ENCODE peak calls at places on chromosomes 12 and 14, in eight cellular contexts. One of them, this sample, is unnamed.

GRCh38 chr14:69355955-69356321 is 42.2 kb downstream of the ERH start:
- DNase-seq in tibial artery: peak; percentile 83
- DNase-seq in fibroblast of the aortic adventitia: peak; percentile 91
- DNase-seq in cardiac muscle cell: peak; percentile 25
- DNase-seq in ascending aorta: peak; percentile 50
- DNase-seq in fibroblast of villous mesenchyme: peak; percentile 4
- DNase-seq in AG04449: peak; percentile 49
- DNase-seq in mammary epithelial cell: no peak
- DNase-seq in this sample: no peak

GRCh38 chr12:106594447-106594846 is 11.6 kb downstream of the RFX4 start:
- DNase-seq in tibial artery: no peak
- DNase-seq in fibroblast of the aortic adventitia: no peak
- DNase-seq in cardiac muscle cell: no peak
- DNase-seq in ascending aorta: no peak
- DNase-seq in fibroblast of villous mesenchyme: no peak
- DNase-seq in AG04449: no peak
- DNase-seq in mammary epithelial cell: no peak
- DNase-seq in this sample: no peak

GRCh38 chr12:89051065-89051677 is 301.1 kb downstream of the DUSP6 start:
- DNase-seq in tibial artery: no peak
- DNase-seq in fibroblast of the aortic adventitia: peak; percentile 85
- DNase-seq in cardiac muscle cell: peak; percentile 84
- DNase-seq in ascending aorta: no peak
- DNase-seq in fibroblast of villous mesenchyme: peak; percentile 80
- DNase-seq in AG04449: no peak
- DNase-seq in mammary epithelial cell: peak; percentile 64
- DNase-seq in this sample: peak; percentile 34

GRCh38 chr14:75205586-75205985 is 29.2 kb upstream of the TMED10 start:
- DNase-seq in tibial artery: no peak
- DNase-seq in fibroblast of the aortic adventitia: peak; percentile 53
- DNase-seq in cardiac muscle cell: peak; percentile 50
- DNase-seq in ascending aorta: no peak
- DNase-seq in fibroblast of villous mesenchyme: peak; percentile 17
- DNase-seq in AG04449: no peak
- DNase-seq in mammary epithelial cell: peak; percentile 77
- DNase-seq in this sample: no peak

GRCh38 chr12:63480186-63480585 is 188.1 kb downstream of the DPY19L2 start:
- DNase-seq in tibial artery: no peak
- DNase-seq in fibroblast of the aortic adventitia: no peak
- DNase-seq in cardiac muscle cell: no peak
- DNase-seq in ascending aorta: no peak
- DNase-seq in fibroblast of villous mesenchyme: peak; percentile 1
- DNase-seq in AG04449: no peak
- DNase-seq in mammary epithelial cell: no peak
- DNase-seq in this sample: no peak

GRCh38 chr14:104319489-104320241 is 181.3 kb downstream of the KIF26A start:
- DNase-seq in tibial artery: no peak
- DNase-seq in fibroblast of the aortic adventitia: no peak
- DNase-seq in cardiac muscle cell: no peak
- DNase-seq in ascending aorta: no peak
- DNase-seq in fibroblast of villous mesenchyme: no peak
- DNase-seq in AG04449: no peak
- DNase-seq in mammary epithelial cell: no peak
- DNase-seq in this sample: no peak

GRCh38 chr12:68579254-68579653 is 31.4 kb upstream of the RAP1B start:
- DNase-seq in tibial artery: no peak
- DNase-seq in fibroblast of the aortic adventitia: no peak
- DNase-seq in cardiac muscle cell: no peak
- DNase-seq in ascending aorta: no peak
- DNase-seq in fibroblast of villous mesenchyme: no peak
- DNase-seq in AG04449: no peak
- DNase-seq in mammary epithelial cell: no peak
- DNase-seq in this sample: no peak

GRCh38 chr14:103801459-103801858 is 45.9 kb downstream of the PPP1R13B start:
- DNase-seq in tibial artery: no peak
- DNase-seq in fibroblast of the aortic adventitia: peak; percentile 58
- DNase-seq in cardiac muscle cell: peak; percentile 68
- DNase-seq in ascending aorta: no peak
- DNase-seq in fibroblast of villous mesenchyme: peak; percentile 80
- DNase-seq in AG04449: peak; percentile 46
- DNase-seq in mammary epithelial cell: peak; percentile 89
- DNase-seq in this sample: no peak

GRCh38 chr14:105897725-105898113 is 371.3 kb downstream of the TMEM121 start:
- DNase-seq in tibial artery: no peak
- DNase-seq in fibroblast of the aortic adventitia: no peak
- DNase-seq in cardiac muscle cell: no peak
- DNase-seq in ascending aorta: no peak
- DNase-seq in fibroblast of villous mesenchyme: no peak
- DNase-seq in AG04449: no peak
- DNase-seq in mammary epithelial cell: no peak
- DNase-seq in this sample: no peak

GRCh38 chr12:6234214-6234613 is 34.0 kb downstream of the CD9 start:
- DNase-seq in tibial artery: no peak
- DNase-seq in fibroblast of the aortic adventitia: peak; percentile 51
- DNase-seq in cardiac muscle cell: no peak
- DNase-seq in ascending aorta: no peak
- DNase-seq in fibroblast of villous mesenchyme: peak; percentile 27
- DNase-seq in AG04449: no peak
- DNase-seq in mammary epithelial cell: no peak
- DNase-seq in this sample: no peak

GRCh38 chr12:93191461-93191860 is 186.3 kb upstream of the NUDT4 start:
- DNase-seq in tibial artery: no peak
- DNase-seq in fibroblast of the aortic adventitia: no peak
- DNase-seq in cardiac muscle cell: no peak
- DNase-seq in ascending aorta: no peak
- DNase-seq in fibroblast of villous mesenchyme: no peak
- DNase-seq in AG04449: no peak
- DNase-seq in mammary epithelial cell: no peak
- DNase-seq in this sample: no peak

GRCh38 chr12:94305293-94305957 is 154.2 kb downstream of the CEP83 start:
- DNase-seq in tibial artery: no peak
- DNase-seq in fibroblast of the aortic adventitia: peak; percentile 56
- DNase-seq in cardiac muscle cell: peak; percentile 16
- DNase-seq in ascending aorta: no peak
- DNase-seq in fibroblast of villous mesenchyme: peak; percentile 91
- DNase-seq in AG04449: no peak
- DNase-seq in mammary epithelial cell: no peak
- DNase-seq in this sample: peak; percentile 62

GRCh38 chr12:16606201-16606849 is 363 bp upstream of the LMO3 start:
- DNase-seq in tibial artery: peak; percentile 54
- DNase-seq in fibroblast of the aortic adventitia: peak; percentile 46
- DNase-seq in cardiac muscle cell: peak; percentile 72
- DNase-seq in ascending aorta: no peak
- DNase-seq in fibroblast of villous mesenchyme: peak; percentile 28
- DNase-seq in AG04449: no peak
- DNase-seq in mammary epithelial cell: peak; percentile 25
- DNase-seq in this sample: no peak

GRCh38 chr12:102885043-102885932 is 31.8 kb downstream of the PAH start:
- DNase-seq in tibial artery: no peak
- DNase-seq in fibroblast of the aortic adventitia: no peak
- DNase-seq in cardiac muscle cell: no peak
- DNase-seq in ascending aorta: no peak
- DNase-seq in fibroblast of villous mesenchyme: no peak
- DNase-seq in AG04449: no peak
- DNase-seq in mammary epithelial cell: no peak
- DNase-seq in this sample: no peak

GRCh38 chr14:104371031-104371430 is 208.5 kb upstream of the C14orf180 start:
- DNase-seq in tibial artery: no peak
- DNase-seq in fibroblast of the aortic adventitia: no peak
- DNase-seq in cardiac muscle cell: no peak
- DNase-seq in ascending aorta: no peak
- DNase-seq in fibroblast of villous mesenchyme: no peak
- DNase-seq in AG04449: no peak
- DNase-seq in mammary epithelial cell: no peak
- DNase-seq in this sample: no peak

GRCh38 chr12:130008241-130008640 is 104.4 kb upstream of the TMEM132D start:
- DNase-seq in tibial artery: no peak
- DNase-seq in fibroblast of the aortic adventitia: no peak
- DNase-seq in cardiac muscle cell: no peak
- DNase-seq in ascending aorta: no peak
- DNase-seq in fibroblast of villous mesenchyme: no peak
- DNase-seq in AG04449: no peak
- DNase-seq in mammary epithelial cell: no peak
- DNase-seq in this sample: no peak

GRCh38 chr12:124938606-124939427 is 24.4 kb upstream of the UBC start:
- DNase-seq in tibial artery: peak; percentile 74
- DNase-seq in fibroblast of the aortic adventitia: peak; percentile 92
- DNase-seq in cardiac muscle cell: peak; percentile 89
- DNase-seq in ascending aorta: peak; percentile 38
- DNase-seq in fibroblast of villous mesenchyme: peak; percentile 92
- DNase-seq in AG04449: no peak
- DNase-seq in mammary epithelial cell: peak; percentile 84
- DNase-seq in this sample: no peak
- H3K4me3 ChIP-seq in tibial artery: peak overlapping the region; percentile 56
- H3K4me3 ChIP-seq in fibroblast of the aortic adventitia: peak overlapping the region; percentile 42
- H3K4me3 ChIP-seq in cardiac muscle cell: peak overlapping the region; percentile 48
- H3K4me3 ChIP-seq in ascending aorta: peak overlapping the region; percentile 65
- H3K4me3 ChIP-seq in fibroblast of villous mesenchyme: peak overlapping the region; percentile 56
- H3K4me3 ChIP-seq in AG04449: peak overlapping the region; percentile 50
- H3K4me3 ChIP-seq in mammary epithelial cell: peak overlapping the region; percentile 52
- H3K4me3 ChIP-seq in this sample: peak overlapping the region; percentile 66

DNA sequence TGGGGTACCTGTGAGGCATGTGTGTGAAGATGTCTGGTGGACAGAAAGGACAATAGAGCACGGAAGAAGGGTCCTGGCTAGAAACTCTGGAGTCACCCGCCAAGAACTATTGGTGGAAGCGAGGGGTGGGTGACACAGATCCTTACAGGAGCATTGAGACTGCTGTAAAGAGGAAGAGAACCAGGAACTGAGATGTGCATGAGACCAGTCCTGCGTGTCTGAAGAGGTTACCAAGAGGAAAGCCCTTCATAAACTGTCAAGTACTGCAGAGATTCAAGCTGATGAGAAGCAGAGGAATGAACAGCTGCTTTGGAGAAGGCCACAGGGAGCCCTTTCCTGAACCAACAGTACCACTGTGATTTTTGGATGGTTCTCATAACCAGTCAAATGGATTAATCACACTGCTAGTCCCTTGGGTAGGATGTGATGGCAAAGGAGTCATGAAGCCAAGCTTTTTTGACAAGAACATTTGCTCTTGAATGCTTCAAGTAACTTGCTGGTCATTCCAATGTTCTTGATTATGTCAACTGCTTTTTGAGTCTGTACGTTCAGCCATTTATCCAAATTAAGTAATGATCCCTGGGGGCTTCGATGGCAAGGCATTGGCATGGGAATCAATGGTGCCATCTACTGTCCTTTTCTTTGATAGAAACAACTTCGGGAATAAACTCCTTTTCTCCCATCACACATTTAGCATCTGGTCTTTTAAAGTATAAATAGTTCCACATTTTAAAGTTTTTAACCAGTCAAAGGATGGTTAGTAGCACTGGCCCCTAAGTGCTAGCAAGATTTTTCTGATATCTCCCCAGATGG is 42.9 kb downstream of the GPR135 start:
- DNase-seq in tibial artery: no peak
- DNase-seq in fibroblast of the aortic adventitia: peak; percentile 76
- DNase-seq in cardiac muscle cell: no peak
- DNase-seq in ascending aorta: no peak
- DNase-seq in fibroblast of villous mesenchyme: no peak
- DNase-seq in AG04449: no peak
- DNase-seq in mammary epithelial cell: no peak
- DNase-seq in this sample: no peak
- TF ChIP-seq CTCF in tibial artery: no peak
- TF ChIP-seq CTCF in fibroblast of the aortic adventitia: peak; percentile 16
- TF ChIP-seq CTCF in cardiac muscle cell: peak; percentile 14
- TF ChIP-seq CTCF in ascending aorta: no peak
- TF ChIP-seq CTCF in fibroblast of villous mesenchyme: peak; percentile 29
- TF ChIP-seq CTCF in AG04449: no peak
- TF ChIP-seq CTCF in mammary epithelial cell: peak; percentile 25
- TF ChIP-seq CTCF in this sample: no peak

GRCh38 chr14:38544766-38545165 is 288.9 kb upstream of the CLEC14A start:
- DNase-seq in tibial artery: no peak
- DNase-seq in fibroblast of the aortic adventitia: no peak
- DNase-seq in cardiac muscle cell: no peak
- DNase-seq in ascending aorta: no peak
- DNase-seq in fibroblast of villous mesenchyme: no peak
- DNase-seq in AG04449: no peak
- DNase-seq in mammary epithelial cell: no peak
- DNase-seq in this sample: no peak

GRCh38 chr14:38546932-38547551 is 291.1 kb upstream of the CLEC14A start:
- DNase-seq in tibial artery: no peak
- DNase-seq in fibroblast of the aortic adventitia: no peak
- DNase-seq in cardiac muscle cell: no peak
- DNase-seq in ascending aorta: no peak
- DNase-seq in fibroblast of villous mesenchyme: no peak
- DNase-seq in AG04449: no peak
- DNase-seq in mammary epithelial cell: no peak
- DNase-seq in this sample: no peak

GRCh38 chr14:38553586-38553985 is 297.7 kb upstream of the CLEC14A start:
- DNase-seq in tibial artery: no peak
- DNase-seq in fibroblast of the aortic adventitia: peak; percentile 47
- DNase-seq in cardiac muscle cell: peak; percentile 35
- DNase-seq in ascending aorta: no peak
- DNase-seq in fibroblast of villous mesenchyme: no peak
- DNase-seq in AG04449: peak; percentile 88
- DNase-seq in mammary epithelial cell: no peak
- DNase-seq in this sample: peak; percentile 59

GRCh38 chr14:38549549-38549948 is 293.7 kb upstream of the CLEC14A start:
- DNase-seq in tibial artery: no peak
- DNase-seq in fibroblast of the aortic adventitia: no peak
- DNase-seq in cardiac muscle cell: no peak
- DNase-seq in ascending aorta: no peak
- DNase-seq in fibroblast of villous mesenchyme: no peak
- DNase-seq in AG04449: no peak
- DNase-seq in mammary epithelial cell: no peak
- DNase-seq in this sample: no peak

DNA sequence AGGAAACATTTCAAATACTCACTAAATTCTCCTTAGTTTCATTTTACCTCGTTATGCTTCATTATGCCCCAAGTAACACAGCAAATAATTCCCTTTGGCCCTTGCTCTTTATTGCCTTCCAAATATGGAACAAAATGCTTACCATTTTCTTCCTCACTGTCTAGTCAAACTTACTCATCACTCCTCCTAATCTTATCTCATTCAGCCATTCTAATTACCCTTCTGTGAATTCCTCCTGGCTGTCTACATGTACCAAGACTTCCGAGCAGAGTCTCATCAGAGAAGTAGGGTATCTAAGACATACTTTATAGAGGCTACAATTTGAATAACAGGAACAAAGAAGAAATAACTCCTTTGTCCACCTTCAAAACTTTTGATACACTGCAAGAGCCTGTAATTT is 292.2 kb upstream of the CLEC14A start:
- DNase-seq in tibial artery: no peak
- DNase-seq in fibroblast of the aortic adventitia: no peak
- DNase-seq in cardiac muscle cell: no peak
- DNase-seq in ascending aorta: no peak
- DNase-seq in fibroblast of villous mesenchyme: no peak
- DNase-seq in AG04449: no peak
- DNase-seq in mammary epithelial cell: no peak
- DNase-seq in this sample: no peak
- H3K4me3 ChIP-seq in tibial artery: no peak overlapping the region
- H3K4me3 ChIP-seq in fibroblast of the aortic adventitia: no peak overlapping the region
- H3K4me3 ChIP-seq in cardiac muscle cell: no peak overlapping the region
- H3K4me3 ChIP-seq in ascending aorta: no peak overlapping the region
- H3K4me3 ChIP-seq in fibroblast of villous mesenchyme: no peak overlapping the region
- H3K4me3 ChIP-seq in AG04449: no peak overlapping the region
- H3K4me3 ChIP-seq in mammary epithelial cell: no peak overlapping the region
- H3K4me3 ChIP-seq in this sample: no peak overlapping the region

DNA sequence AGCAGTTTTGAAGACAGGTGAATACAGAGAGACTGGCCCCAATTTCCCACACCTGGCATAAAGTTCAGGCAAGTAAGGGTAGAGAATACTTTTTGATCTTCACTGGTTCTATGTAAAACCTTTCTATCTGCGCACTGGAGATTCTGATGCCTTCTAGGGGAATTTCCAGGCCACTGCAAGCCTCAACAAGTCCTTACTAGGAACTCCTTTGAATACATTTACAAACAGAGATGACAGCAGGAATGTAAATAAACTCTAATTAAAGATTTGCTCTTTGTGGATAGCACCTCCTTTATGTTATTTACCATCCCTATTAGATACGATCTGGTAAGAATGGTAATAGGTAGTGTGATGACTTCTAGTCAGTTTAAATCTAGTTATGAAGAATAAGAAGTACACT is 69.2 kb downstream of the NTN4 start:
- DNase-seq in tibial artery: no peak
- DNase-seq in fibroblast of the aortic adventitia: peak; percentile 14
- DNase-seq in cardiac muscle cell: no peak
- DNase-seq in ascending aorta: no peak
- DNase-seq in fibroblast of villous mesenchyme: peak; percentile 25
- DNase-seq in AG04449: no peak
- DNase-seq in mammary epithelial cell: peak; percentile 71
- DNase-seq in this sample: no peak
- TF ChIP-seq CTCF in tibial artery: no peak
- TF ChIP-seq CTCF in fibroblast of the aortic adventitia: peak; percentile 12
- TF ChIP-seq CTCF in cardiac muscle cell: no peak
- TF ChIP-seq CTCF in ascending aorta: no peak
- TF ChIP-seq CTCF in fibroblast of villous mesenchyme: peak; percentile 19
- TF ChIP-seq CTCF in AG04449: no peak
- TF ChIP-seq CTCF in mammary epithelial cell: no peak
- TF ChIP-seq CTCF in this sample: peak; percentile 44